ENCODE peak calls at places on chromosomes 4 and X, in six cellular contexts. C is HFFc6, Q is MCF 10A, U is GM12865, R is body of pancreas, S is endothelial cell. L is an unnamed sample.

GRCh38 chr4:7655549-7656243 is 221.0 kb upstream of the PSAPL1 start:
- DNase-seq in C (no peak), Q (no peak), U (no peak), R (no peak), S (no peak), L (no peak)

GRCh38 chr4:6066191-6066590 is 48.0 kb upstream of the C4orf50 start:
- DNase-seq in C (no peak), Q (no peak), U (no peak), R (no peak), S (no peak), L (no peak)

GRCh38 chrX:140526138-140526537 is 21.3 kb upstream of the SOX3 start:
- DNase-seq in C (no peak), Q (peak; percentile 45), U (no peak), R (no peak), S (no peak), L (no peak)

GRCh38 chr4:89111833-89112563 is 665 bp downstream of the TIGD2 start:
- DNase-seq in C (peak; percentile 88), Q (peak; percentile 91), U (no peak), R (no peak), S (peak; percentile 9), L (no peak)

GRCh38 chr4:101187837-101188236 is 159.5 kb downstream of the PPP3CA start:
- DNase-seq in C (no peak), Q (peak; percentile 43), U (no peak), R (no peak), S (no peak), L (no peak)

GRCh38 chr4:71411976-71412375 is 73.2 kb downstream of the SLC4A4 start:
- DNase-seq in C (peak; percentile 49), Q (no peak), U (no peak), R (no peak), S (no peak), L (no peak)

GRCh38 chr4:125714845-125715244 is 400.1 kb downstream of the FAT4 start:
- DNase-seq in C (no peak), Q (no peak), U (no peak), R (no peak), S (no peak), L (no peak)

GRCh38 chrX:81957900-81958545 is 756.1 kb downstream of the SH3BGRL start:
- DNase-seq in C (no peak), Q (peak; percentile 66), U (peak; percentile 14), R (no peak), S (no peak), L (no peak)

GRCh38 chrX:154596290-154596929 is 11.5 kb downstream of the CTAG1A start:
- DNase-seq in C (peak; percentile 32), Q (peak; percentile 69), U (no peak), R (peak; percentile 20), S (no peak), L (no peak)

GRCh38 chr4:8112036-8112576 is 46.5 kb downstream of the ABLIM2 start:
- DNase-seq in C (no peak), Q (no peak), U (no peak), R (no peak), S (no peak), L (no peak)

GRCh38 chr4:18957721-18958120 is 936.2 kb upstream of the LCORL start:
- DNase-seq in C (no peak), Q (no peak), U (no peak), R (no peak), S (no peak), L (no peak)

GRCh38 chrX:27918799-27919198 is 62.5 kb downstream of the DCAF8L1 start:
- DNase-seq in C (no peak), Q (peak; percentile 41), U (no peak), R (peak; percentile 31), S (no peak), L (no peak)

GRCh38 chr4:153409412-153409811 is 56.7 kb upstream of the TMEM131L start:
- DNase-seq in C (peak; percentile 68), Q (peak; percentile 28), U (no peak), R (no peak), S (no peak), L (no peak)

GRCh38 chr4:55435136-55435535 is 39.4 kb downstream of the TMEM165 start:
- DNase-seq in C (peak; percentile 47), Q (peak; percentile 30), U (peak; percentile 48), R (no peak), S (peak; percentile 29), L (no peak)

GRCh38 chrX:77434949-77435348 is 12.2 kb upstream of the FGF16 start:
- DNase-seq in C (no peak), Q (no peak), U (no peak), R (no peak), S (no peak), L (no peak)

GRCh38 chr4:5785806-5786680 is 75.0 kb downstream of the EVC start:
- DNase-seq in C (peak; percentile 82), Q (peak; percentile 69), U (no peak), R (no peak), S (no peak), L (no peak)

GRCh38 chr4:14871676-14872430 is 130.4 kb upstream of the CPEB2 start:
- DNase-seq in C (no peak), Q (peak; percentile 62), U (peak; percentile 71), R (peak; percentile 47), S (peak; percentile 37), L (no peak)

GRCh38 chrX:103056902-103057301 is 7.1 kb downstream of the BEX1 start:
- DNase-seq in C (no peak), Q (no peak), U (no peak), R (no peak), S (no peak), L (no peak)

GRCh38 chrX:40104649-40105015 is 6.9 kb upstream of the BCOR start:
- DNase-seq in C (peak; percentile 28), Q (peak; percentile 65), U (peak; percentile 79), R (peak; percentile 60), S (no peak), L (no peak)

GRCh38 chr4:176638992-176639391 is 153.7 kb downstream of the VEGFC start:
- DNase-seq in C (no peak), Q (peak; percentile 53), U (no peak), R (no peak), S (no peak), L (no peak)

GRCh38 chr4:19689511-19689910 is 562.2 kb upstream of the SLIT2 start:
- DNase-seq in C (peak; percentile 85), Q (peak; percentile 38), U (no peak), R (no peak), S (no peak), L (no peak)

GRCh38 chrX:118526149-118526548 is 30.5 kb downstream of the DOCK11 start:
- DNase-seq in C (no peak), Q (no peak), U (no peak), R (no peak), S (no peak), L (no peak)

GRCh38 chr4:140286503-140286902 is 86.9 kb upstream of the SCOC start:
- DNase-seq in C (no peak), Q (no peak), U (no peak), R (peak; percentile 11), S (no peak), L (no peak)

GRCh38 chr4:80201326-80202151 is 4.2 kb downstream of the PRDM8 start:
- DNase-seq in C (peak; percentile 62), Q (no peak), U (peak; percentile 55), R (no peak), S (no peak), L (peak; percentile 57)

GRCh38 chrX:149572743-149573142 is 14.5 kb downstream of the MAGEA9B start:
- DNase-seq in C (no peak), Q (no peak), U (no peak), R (no peak), S (no peak), L (no peak)

GRCh38 chr4:81605278-81605677 is 133.6 kb upstream of the RASGEF1B start:
- DNase-seq in C (no peak), Q (no peak), U (peak; percentile 5), R (no peak), S (no peak), L (no peak)

GRCh38 chr4:168319486-168320019 is 1.0 kb upstream of the DDX60 start:
- DNase-seq in C (no peak), Q (no peak), U (no peak), R (no peak), S (no peak), L (no peak)

GRCh38 chrX:45323387-45323786 is 122.7 kb upstream of the DIPK2B start:
- DNase-seq in C (no peak), Q (peak; percentile 29), U (no peak), R (peak; percentile 15), S (no peak), L (no peak)

GRCh38 chrX:45324941-45325340 is 124.3 kb upstream of the DIPK2B start:
- DNase-seq in C (no peak), Q (no peak), U (no peak), R (no peak), S (no peak), L (no peak)

GRCh38 chrX:45320191-45320590 is 119.5 kb upstream of the DIPK2B start:
- DNase-seq in C (no peak), Q (no peak), U (no peak), R (no peak), S (no peak), L (no peak)

GRCh38 chrX:45322820-45323219 is 122.1 kb upstream of the DIPK2B start:
- DNase-seq in C (peak; percentile 2), Q (peak; percentile 27), U (no peak), R (no peak), S (no peak), L (no peak)

GRCh38 chrX:45322382-45322781 is 121.7 kb upstream of the DIPK2B start:
- DNase-seq in C (peak; percentile 80), Q (peak; percentile 77), U (peak; percentile 0), R (peak; percentile 65), S (no peak), L (no peak)
- TF ChIP-seq CTCF in C (peak; percentile 70), Q (peak; percentile 63), U (no peak), R (peak; percentile 82), S (no peak), L (no peak)

DNA sequence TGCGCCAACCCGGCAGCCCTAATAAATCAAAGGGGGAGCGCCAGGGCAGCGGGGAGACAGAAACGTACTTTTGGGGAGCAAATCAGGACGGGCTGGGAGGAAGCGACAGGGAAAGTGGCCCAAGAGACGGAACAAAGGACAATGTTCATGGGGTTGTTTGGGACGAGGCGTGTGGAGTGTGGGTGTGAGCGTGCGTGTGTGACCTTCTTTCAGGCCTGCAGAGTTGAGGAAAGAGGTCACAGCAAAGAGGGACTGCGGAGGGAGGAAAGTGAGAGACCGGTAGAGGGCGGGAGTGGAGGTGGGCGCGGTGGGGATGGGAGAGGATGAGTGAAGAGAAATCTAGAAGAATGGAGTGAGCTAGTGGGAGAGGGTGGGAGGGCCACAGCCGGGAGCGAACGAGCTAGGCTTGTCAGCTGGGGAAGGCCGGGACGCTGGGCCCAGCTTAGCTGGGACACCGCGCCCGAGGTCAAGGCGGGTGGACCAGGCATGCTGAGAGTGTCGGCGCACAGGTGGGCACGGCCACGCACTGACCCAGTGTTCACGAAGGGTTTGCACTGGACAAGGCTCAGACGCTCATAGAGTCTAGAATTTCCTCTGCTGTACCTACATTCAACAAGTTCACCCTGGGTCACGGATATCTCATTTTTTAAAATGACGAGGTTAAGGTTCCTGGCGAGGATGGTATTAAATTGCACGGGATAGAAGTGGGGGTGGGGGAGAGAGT is 14.7 kb upstream of the PITX2 start:
- DNase-seq in C (no peak), Q (no peak), U (no peak), R (no peak), S (peak; percentile 35), L (no peak)
- TF ChIP-seq CTCF in C (peak; percentile 52), Q (no peak), U (no peak), R (no peak), S (no peak), L (no peak)

GRCh38 chrX:125651426-125651825 is 331.8 kb downstream of the TEX13C start:
- DNase-seq in C (no peak), Q (peak; percentile 24), U (no peak), R (no peak), S (no peak), L (no peak)

GRCh38 chrX:125646195-125646594 is 326.5 kb downstream of the TEX13C start:
- DNase-seq in C (no peak), Q (no peak), U (no peak), R (no peak), S (no peak), L (no peak)
- TF ChIP-seq CTCF in C (peak; percentile 18), Q (peak; percentile 13), U (peak; percentile 18), R (no peak), S (no peak), L (no peak)

GRCh38 chr4:111778543-111778942 is 366.7 kb upstream of the FAM241A start:
- DNase-seq in C (peak; percentile 35), Q (no peak), U (no peak), R (no peak), S (no peak), L (no peak)
- TF ChIP-seq CTCF in C (peak; percentile 66), Q (no peak), U (no peak), R (no peak), S (no peak), L (no peak)